ENCODE peak calls at places on chromosomes 4 and X, in nine cellular contexts. D, R, E, W, P, N, Z, J and G are unnamed samples.

GRCh38 chr4:186554890-186555827 is at the start of gene MTNR1A:
- DNase-seq in Z (peak; percentile 46), D (no peak), P (peak; percentile 13), N (peak; percentile 71), R (no peak), W (no peak), J (no peak), E (no peak), G (no peak)

GRCh38 chr4:159487284-159487747 is 384.4 kb downstream of the RAPGEF2 start:
- DNase-seq in R (peak; percentile 4), E (no peak), J (no peak), P (peak; percentile 89), D (peak; percentile 77), N (peak; percentile 90), W (peak; percentile 47), Z (peak; percentile 77), G (peak; percentile 18)

GRCh38 chr4:186628058-186628711 is 72.8 kb upstream of the MTNR1A start:
- DNase-seq in W (peak; percentile 44), E (no peak), N (no peak), R (no peak), J (no peak), D (no peak), Z (no peak), P (no peak), G (no peak)

GRCh38 chr4:121070696-121071639 is 1.4 kb downstream of the NDNF start:
- DNase-seq in P (peak; percentile 44), Z (peak; percentile 62), E (no peak), R (peak; percentile 6), D (no peak), W (no peak), J (no peak), N (peak; percentile 79), G (no peak)

GRCh38 chrX:68440940-68441339 is 7.6 kb upstream of the OPHN1 start:
- DNase-seq in N (no peak), E (no peak), J (no peak), Z (no peak), P (peak; percentile 88), D (peak; percentile 73), R (no peak), W (no peak), G (no peak)

GRCh38 chr4:109996531-109996930 is 83.8 kb downstream of the EGF start:
- DNase-seq in P (no peak), E (no peak), W (peak; percentile 29), Z (no peak), N (no peak), D (no peak), R (no peak), J (no peak), G (no peak)

GRCh38 chr4:24511371-24512063 is 72.8 kb downstream of the DHX15 start:
- DNase-seq in P (no peak), W (no peak), D (no peak), Z (no peak), J (no peak), R (no peak), E (no peak), N (peak; percentile 49), G (no peak)

GRCh38 chr4:172666711-172667368 is 501.8 kb upstream of the GALNT7 start:
- DNase-seq in N (peak; percentile 54), D (no peak), J (no peak), R (no peak), Z (no peak), P (no peak), W (no peak), E (no peak), G (no peak)

GRCh38 chr4:16197842-16198241 is 28.4 kb downstream of the TAPT1 start:
- DNase-seq in N (no peak), J (no peak), E (no peak), Z (no peak), D (no peak), P (peak; percentile 18), R (no peak), W (no peak), G (no peak)

GRCh38 chr4:138864961-138865720 is 150.4 kb upstream of the NOCT start:
- DNase-seq in W (no peak), D (no peak), P (no peak), Z (no peak), E (no peak), J (no peak), N (no peak), R (no peak), G (no peak)

GRCh38 chr4:25925486-25926201 is 11.6 kb downstream of the SMIM20 start:
- DNase-seq in P (peak; percentile 59), W (peak; percentile 59), R (no peak), N (peak; percentile 67), J (peak; percentile 1), Z (no peak), E (no peak), D (peak; percentile 31), G (no peak)

GRCh38 chr4:11438647-11439046 is 10.0 kb upstream of the HS3ST1 start:
- DNase-seq in P (no peak), N (no peak), J (no peak), D (no peak), R (no peak), W (no peak), E (no peak), Z (no peak), G (no peak)

GRCh38 chr4:56062527-56062926 is 113.8 kb downstream of the CEP135 start:
- DNase-seq in W (no peak), N (no peak), Z (no peak), J (no peak), P (no peak), D (no peak), R (no peak), E (no peak), G (no peak)

GRCh38 chrX:119706616-119707015 is 13.6 kb upstream of the SEPTIN6 start:
- DNase-seq in R (no peak), D (no peak), W (no peak), Z (no peak), P (no peak), N (no peak), E (no peak), J (no peak), G (no peak)

GRCh38 chr4:15005474-15006115 is 3.3 kb downstream of the CPEB2 start:
- DNase-seq in Z (no peak), N (no peak), R (no peak), P (no peak), E (no peak), W (no peak), J (no peak), D (no peak), G (no peak)

GRCh38 chr4:98673282-98673644 is 14.9 kb upstream of the TSPAN5 start:
- DNase-seq in P (no peak), R (no peak), J (no peak), Z (no peak), D (no peak), W (no peak), N (peak; percentile 41), E (no peak), G (no peak)

GRCh38 chrX:45758738-45759397 is 558.2 kb upstream of the DIPK2B start:
- DNase-seq in E (no peak), R (no peak), J (no peak), P (no peak), W (no peak), N (no peak), Z (no peak), D (no peak), G (no peak)

GRCh38 chrX:45758319-45758718 is 557.6 kb upstream of the DIPK2B start:
- DNase-seq in E (no peak), J (no peak), W (no peak), D (peak; percentile 81), P (peak; percentile 86), Z (no peak), R (peak; percentile 47), N (no peak), G (no peak)

GRCh38 chrX:45755719-45756118 is 555.0 kb upstream of the DIPK2B start:
- DNase-seq in P (no peak), N (no peak), J (no peak), D (no peak), R (no peak), E (no peak), Z (no peak), W (no peak), G (no peak)

GRCh38 chrX:45757272-45757671 is 556.6 kb upstream of the DIPK2B start:
- DNase-seq in P (no peak), R (no peak), N (no peak), E (no peak), Z (no peak), D (no peak), W (no peak), J (no peak), G (no peak)

DNA sequence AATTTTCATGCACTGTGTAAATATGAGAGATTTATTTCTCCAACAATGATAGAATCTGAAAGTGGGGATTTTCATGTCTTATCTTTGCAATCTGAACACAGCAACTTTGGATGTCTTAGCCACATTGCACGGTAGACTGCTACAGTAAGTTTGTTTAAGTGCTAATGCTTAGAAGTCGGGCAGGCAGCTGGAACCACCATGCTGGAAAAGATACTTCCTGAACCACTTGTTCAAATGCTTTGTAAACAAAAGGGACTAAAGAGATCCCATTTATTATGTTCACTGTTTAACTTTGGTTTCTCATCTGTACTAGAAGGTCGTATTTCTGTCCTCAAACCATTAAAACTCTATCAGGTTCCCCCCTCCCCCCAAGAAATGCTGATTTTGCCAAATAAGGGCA is 555.9 kb upstream of the DIPK2B start:
- DNase-seq in P (no peak), D (no peak), Z (no peak), R (peak; percentile 6), E (no peak), N (no peak), J (no peak), W (no peak), G (no peak)
- H3K27ac ChIP-seq in P (no peak overlapping the region), D (no peak overlapping the region), Z (no peak overlapping the region), R (no peak overlapping the region), E (no peak overlapping the region), N (no peak overlapping the region), J (no peak overlapping the region), W (no peak overlapping the region), G (peak overlapping the region; percentile 96)

DNA sequence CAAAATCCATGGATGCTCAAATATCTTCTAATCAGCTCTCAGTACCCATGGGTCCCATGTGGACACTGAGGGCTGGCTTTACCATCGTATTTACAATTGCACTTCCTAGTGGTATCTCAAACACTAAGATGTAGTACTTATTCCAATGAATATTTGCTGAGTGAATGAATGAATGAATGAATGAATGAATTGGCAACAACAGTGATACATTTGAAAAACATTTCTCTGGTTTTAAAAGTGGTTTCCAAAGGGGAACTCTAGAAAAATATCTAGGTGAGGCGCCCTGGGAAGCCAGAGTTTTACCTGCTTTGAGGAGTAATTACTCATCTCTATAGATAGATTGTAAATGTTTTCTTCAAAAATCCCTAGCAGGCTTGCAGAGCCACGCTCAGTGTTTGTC is 76.6 kb downstream of the CYTL1 start:
- DNase-seq in D (no peak), E (no peak), W (no peak), J (no peak), P (no peak), N (no peak), R (no peak), Z (no peak), G (no peak)
- H3K27ac ChIP-seq in D (no peak overlapping the region), E (no peak overlapping the region), W (peak overlapping the region; percentile 95), J (no peak overlapping the region), P (no peak overlapping the region), N (no peak overlapping the region), R (no peak overlapping the region), Z (no peak overlapping the region), G (no peak overlapping the region)

GRCh38 chrX:71302461-71303213 is 1.1 kb downstream of the ITGB1BP2 start:
- DNase-seq in W (no peak), Z (no peak), J (no peak), D (no peak), N (no peak), E (no peak), R (no peak), P (peak; percentile 29), G (no peak)
- H3K27ac ChIP-seq in W (no peak overlapping the region), Z (no peak overlapping the region), J (no peak overlapping the region), D (no peak overlapping the region), N (no peak overlapping the region), E (peak overlapping the region; percentile 77), R (no peak overlapping the region), P (peak overlapping the region; percentile 98), G (no peak overlapping the region)

GRCh38 chr4:153522800-153523089 is 56.6 kb downstream of the TMEM131L start:
- DNase-seq in R (peak; percentile 29), Z (no peak), N (no peak), E (no peak), J (peak; percentile 37), W (peak; percentile 27), D (no peak), P (no peak), G (no peak)
- H3K27ac ChIP-seq in R (peak overlapping the region; percentile 28), Z (peak overlapping the region; percentile 31), N (no peak overlapping the region), E (peak overlapping the region; percentile 57), J (peak overlapping the region; percentile 78), W (peak overlapping the region; percentile 62), D (no peak overlapping the region), P (no peak overlapping the region), G (no peak overlapping the region)